ENCODE peak calls at places on chromosomes 7 and 10, in five cellular contexts. One of them, this sample, is unnamed.

GRCh38 chr10:80924063-80924952 is 386.6 kb downstream of the SH2D4B start:
- DNase-seq in psoas muscle: no peak
- DNase-seq in CD4-positive, alpha-beta T cell: no peak
- DNase-seq in neural progenitor cell: peak; percentile 78
- DNase-seq in glutamatergic neuron: peak; percentile 73
- DNase-seq in this sample: peak; percentile 64

GRCh38 chr10:88037623-88038022 is 174.2 kb downstream of the PTEN start:
- DNase-seq in psoas muscle: no peak
- DNase-seq in CD4-positive, alpha-beta T cell: no peak
- DNase-seq in neural progenitor cell: no peak
- DNase-seq in glutamatergic neuron: no peak
- DNase-seq in this sample: no peak

GRCh38 chr7:8418627-8419245 is 14.7 kb upstream of the NXPH1 start:
- DNase-seq in psoas muscle: no peak
- DNase-seq in CD4-positive, alpha-beta T cell: no peak
- DNase-seq in neural progenitor cell: peak; percentile 86
- DNase-seq in glutamatergic neuron: peak; percentile 56
- DNase-seq in this sample: peak; percentile 36

GRCh38 chr7:80785961-80786360 is 132.9 kb downstream of the SEMA3C start:
- DNase-seq in psoas muscle: no peak
- DNase-seq in CD4-positive, alpha-beta T cell: no peak
- DNase-seq in neural progenitor cell: no peak
- DNase-seq in glutamatergic neuron: no peak
- DNase-seq in this sample: no peak

GRCh38 chr10:71484352-71484751 is 87.6 kb downstream of the CDH23 start:
- DNase-seq in psoas muscle: no peak
- DNase-seq in CD4-positive, alpha-beta T cell: no peak
- DNase-seq in neural progenitor cell: peak; percentile 21
- DNase-seq in glutamatergic neuron: no peak
- DNase-seq in this sample: no peak

GRCh38 chr7:138355254-138355653 is 104.8 kb upstream of the TRIM24 start:
- DNase-seq in psoas muscle: no peak
- DNase-seq in CD4-positive, alpha-beta T cell: no peak
- DNase-seq in neural progenitor cell: no peak
- DNase-seq in glutamatergic neuron: no peak
- DNase-seq in this sample: no peak

GRCh38 chr7:107007892-107008287 is 36.6 kb upstream of the PRKAR2B start:
- DNase-seq in psoas muscle: no peak
- DNase-seq in CD4-positive, alpha-beta T cell: no peak
- DNase-seq in neural progenitor cell: no peak
- DNase-seq in glutamatergic neuron: no peak
- DNase-seq in this sample: no peak

GRCh38 chr10:47261121-47261520 is 38.9 kb upstream of the GDF10 start:
- DNase-seq in psoas muscle: no peak
- DNase-seq in CD4-positive, alpha-beta T cell: peak; percentile 46
- DNase-seq in neural progenitor cell: no peak
- DNase-seq in glutamatergic neuron: no peak
- DNase-seq in this sample: no peak

GRCh38 chr10:89032141-89032814 is 41.7 kb downstream of the FAS start:
- DNase-seq in psoas muscle: no peak
- DNase-seq in CD4-positive, alpha-beta T cell: no peak
- DNase-seq in neural progenitor cell: no peak
- DNase-seq in glutamatergic neuron: no peak
- DNase-seq in this sample: peak; percentile 41

GRCh38 chr10:90051053-90051452 is 349.7 kb downstream of the KIF20B start:
- DNase-seq in psoas muscle: no peak
- DNase-seq in CD4-positive, alpha-beta T cell: no peak
- DNase-seq in neural progenitor cell: no peak
- DNase-seq in glutamatergic neuron: no peak
- DNase-seq in this sample: no peak

GRCh38 chr10:44966816-44967509 is 7.4 kb downstream of the RASSF4 start:
- DNase-seq in psoas muscle: no peak
- DNase-seq in CD4-positive, alpha-beta T cell: no peak
- DNase-seq in neural progenitor cell: no peak
- DNase-seq in glutamatergic neuron: no peak
- DNase-seq in this sample: peak; percentile 18

GRCh38 chr7:98703916-98704315 is 86.8 kb downstream of the NPTX2 start:
- DNase-seq in psoas muscle: no peak
- DNase-seq in CD4-positive, alpha-beta T cell: no peak
- DNase-seq in neural progenitor cell: no peak
- DNase-seq in glutamatergic neuron: no peak
- DNase-seq in this sample: no peak

GRCh38 chr7:82740246-82740848 is 296.8 kb upstream of the CACNA2D1 start:
- DNase-seq in psoas muscle: no peak
- DNase-seq in CD4-positive, alpha-beta T cell: no peak
- DNase-seq in neural progenitor cell: peak; percentile 78
- DNase-seq in glutamatergic neuron: peak; percentile 80
- DNase-seq in this sample: peak; percentile 38

GRCh38 chr7:21996641-21997040 is 50.9 kb upstream of the CDCA7L start:
- DNase-seq in psoas muscle: no peak
- DNase-seq in CD4-positive, alpha-beta T cell: no peak
- DNase-seq in neural progenitor cell: no peak
- DNase-seq in glutamatergic neuron: no peak
- DNase-seq in this sample: no peak

GRCh38 chr10:128062331-128062730 is 63.9 kb downstream of the MKI67 start:
- DNase-seq in psoas muscle: no peak
- DNase-seq in CD4-positive, alpha-beta T cell: no peak
- DNase-seq in neural progenitor cell: peak; percentile 41
- DNase-seq in glutamatergic neuron: no peak
- DNase-seq in this sample: no peak

GRCh38 chr7:23709081-23709746 is 805 bp upstream of the STK31 start:
- DNase-seq in psoas muscle: no peak
- DNase-seq in CD4-positive, alpha-beta T cell: no peak
- DNase-seq in neural progenitor cell: no peak
- DNase-seq in glutamatergic neuron: no peak
- DNase-seq in this sample: no peak

GRCh38 chr7:158549176-158549833 is 38.3 kb downstream of the PTPRN2 start:
- DNase-seq in psoas muscle: peak; percentile 68
- DNase-seq in CD4-positive, alpha-beta T cell: no peak
- DNase-seq in neural progenitor cell: peak; percentile 62
- DNase-seq in glutamatergic neuron: peak; percentile 61
- DNase-seq in this sample: peak; percentile 72

GRCh38 chr10:91551856-91552255 is 81.0 kb downstream of the PPP1R3C start:
- DNase-seq in psoas muscle: no peak
- DNase-seq in CD4-positive, alpha-beta T cell: no peak
- DNase-seq in neural progenitor cell: peak; percentile 86
- DNase-seq in glutamatergic neuron: peak; percentile 55
- DNase-seq in this sample: peak; percentile 86
- TF ChIP-seq CTCF in psoas muscle: peak; percentile 59
- TF ChIP-seq CTCF in CD4-positive, alpha-beta T cell: no peak
- TF ChIP-seq CTCF in neural progenitor cell: peak; percentile 89
- TF ChIP-seq CTCF in glutamatergic neuron: no peak
- TF ChIP-seq CTCF in this sample: peak; percentile 90

GRCh38 chr7:133076142-133076541 is 5.7 kb downstream of the CHCHD3 start:
- DNase-seq in psoas muscle: no peak
- DNase-seq in CD4-positive, alpha-beta T cell: no peak
- DNase-seq in neural progenitor cell: no peak
- DNase-seq in glutamatergic neuron: no peak
- DNase-seq in this sample: no peak
- TF ChIP-seq CTCF in psoas muscle: no peak
- TF ChIP-seq CTCF in CD4-positive, alpha-beta T cell: no peak
- TF ChIP-seq CTCF in neural progenitor cell: no peak
- TF ChIP-seq CTCF in glutamatergic neuron: no peak
- TF ChIP-seq CTCF in this sample: no peak

GRCh38 chr10:86291616-86292340 is 74.8 kb downstream of the GRID1 start:
- DNase-seq in psoas muscle: no peak
- DNase-seq in CD4-positive, alpha-beta T cell: no peak
- DNase-seq in neural progenitor cell: peak; percentile 40
- DNase-seq in glutamatergic neuron: peak; percentile 36
- DNase-seq in this sample: peak; percentile 68
- TF ChIP-seq CTCF in psoas muscle: no peak
- TF ChIP-seq CTCF in CD4-positive, alpha-beta T cell: no peak
- TF ChIP-seq CTCF in neural progenitor cell: peak; percentile 37
- TF ChIP-seq CTCF in glutamatergic neuron: no peak
- TF ChIP-seq CTCF in this sample: peak; percentile 50

DNA sequence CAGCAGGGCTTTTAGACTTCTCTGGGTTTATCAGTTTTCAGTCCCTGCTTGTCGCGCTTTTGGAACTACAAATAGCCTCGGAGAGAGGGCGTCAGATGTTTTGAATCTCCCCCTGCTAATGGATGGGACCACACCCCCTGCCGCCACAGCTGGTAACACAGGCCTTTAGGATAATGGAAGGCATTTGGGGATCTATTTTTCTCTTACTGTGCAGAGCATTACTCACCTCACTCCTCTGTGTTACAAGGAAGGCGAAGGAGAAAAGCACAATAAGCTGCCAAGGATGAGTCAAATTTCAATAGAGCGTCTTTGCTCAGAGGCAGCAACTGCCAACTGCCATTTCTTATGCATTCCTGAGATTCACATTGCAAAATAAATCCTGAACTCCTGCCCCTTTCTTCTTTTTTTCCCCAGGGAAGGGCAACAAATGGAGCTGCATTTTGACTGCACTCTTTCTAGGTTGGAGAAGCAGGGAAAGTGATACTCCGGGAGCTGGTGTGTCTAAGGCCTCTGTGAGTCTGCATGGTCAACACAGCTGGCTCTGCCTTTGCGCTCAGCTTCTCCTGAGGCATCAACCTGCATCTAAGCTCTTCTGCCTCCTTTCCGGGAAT is 31.5 kb upstream of the SMNDC1 start:
- DNase-seq in psoas muscle: no peak
- DNase-seq in CD4-positive, alpha-beta T cell: no peak
- DNase-seq in neural progenitor cell: peak; percentile 78
- DNase-seq in glutamatergic neuron: peak; percentile 69
- DNase-seq in this sample: peak; percentile 46
- TF ChIP-seq CTCF in psoas muscle: no peak
- TF ChIP-seq CTCF in CD4-positive, alpha-beta T cell: no peak
- TF ChIP-seq CTCF in neural progenitor cell: peak; percentile 28
- TF ChIP-seq CTCF in glutamatergic neuron: peak; percentile 36
- TF ChIP-seq CTCF in this sample: peak; percentile 31

DNA sequence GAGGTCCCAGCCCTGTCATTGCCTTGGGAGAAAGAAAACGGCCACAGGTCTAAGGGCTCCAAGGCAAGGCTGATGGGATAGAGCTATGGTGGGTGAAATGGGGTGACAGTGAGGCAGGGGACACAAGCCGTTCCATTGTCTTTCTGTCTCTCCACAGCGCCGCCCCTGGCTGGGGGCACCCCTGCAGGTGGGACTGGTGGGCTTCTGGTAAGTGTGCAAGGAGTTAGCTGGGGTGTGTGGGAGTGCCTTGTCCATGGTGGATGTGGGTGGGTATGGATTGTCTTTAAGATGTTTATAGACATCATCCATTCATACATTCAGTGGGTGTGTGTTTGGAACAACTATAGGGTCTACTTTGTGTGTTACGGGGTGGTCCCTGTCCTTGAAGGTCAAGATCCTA is 7.5 kb downstream of the SFXN3 start:
- DNase-seq in psoas muscle: no peak
- DNase-seq in CD4-positive, alpha-beta T cell: no peak
- DNase-seq in neural progenitor cell: no peak
- DNase-seq in glutamatergic neuron: no peak
- DNase-seq in this sample: peak; percentile 52
- TF ChIP-seq CTCF in psoas muscle: no peak
- TF ChIP-seq CTCF in CD4-positive, alpha-beta T cell: no peak
- TF ChIP-seq CTCF in neural progenitor cell: peak; percentile 43
- TF ChIP-seq CTCF in glutamatergic neuron: no peak
- TF ChIP-seq CTCF in this sample: peak; percentile 53

GRCh38 chr7:155878674-155879073 is 66.4 kb upstream of the SHH start:
- DNase-seq in psoas muscle: peak; percentile 10
- DNase-seq in CD4-positive, alpha-beta T cell: no peak
- DNase-seq in neural progenitor cell: no peak
- DNase-seq in glutamatergic neuron: no peak
- DNase-seq in this sample: peak; percentile 4
- TF ChIP-seq CTCF in psoas muscle: no peak
- TF ChIP-seq CTCF in CD4-positive, alpha-beta T cell: no peak
- TF ChIP-seq CTCF in neural progenitor cell: no peak
- TF ChIP-seq CTCF in glutamatergic neuron: no peak
- TF ChIP-seq CTCF in this sample: no peak

DNA sequence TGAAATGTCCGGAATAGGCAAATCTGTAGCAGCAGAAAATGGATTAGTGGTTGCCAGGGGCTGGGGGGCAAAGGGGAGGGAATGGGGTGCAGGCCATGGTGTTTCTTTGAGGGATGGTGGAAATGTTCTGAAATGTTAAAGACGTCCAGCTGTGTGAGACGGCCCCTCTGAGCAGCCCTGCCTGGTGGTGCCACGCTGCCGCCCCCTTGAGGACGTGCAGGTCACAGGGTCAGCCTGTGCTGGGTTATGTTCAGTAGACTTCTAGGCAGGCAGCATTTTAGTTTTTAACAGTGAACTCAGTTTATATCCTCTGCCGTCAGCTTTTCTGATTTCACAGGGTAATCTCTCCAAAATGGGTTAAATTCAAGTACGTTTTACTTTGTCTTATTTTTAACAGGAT is 9.4 kb downstream of the NUB1 start:
- DNase-seq in psoas muscle: no peak
- DNase-seq in CD4-positive, alpha-beta T cell: peak; percentile 50
- DNase-seq in neural progenitor cell: peak; percentile 36
- DNase-seq in glutamatergic neuron: peak; percentile 69
- DNase-seq in this sample: peak; percentile 54
- TF ChIP-seq CTCF in psoas muscle: no peak
- TF ChIP-seq CTCF in CD4-positive, alpha-beta T cell: no peak
- TF ChIP-seq CTCF in neural progenitor cell: peak; percentile 47
- TF ChIP-seq CTCF in glutamatergic neuron: peak; percentile 22
- TF ChIP-seq CTCF in this sample: peak; percentile 71

DNA sequence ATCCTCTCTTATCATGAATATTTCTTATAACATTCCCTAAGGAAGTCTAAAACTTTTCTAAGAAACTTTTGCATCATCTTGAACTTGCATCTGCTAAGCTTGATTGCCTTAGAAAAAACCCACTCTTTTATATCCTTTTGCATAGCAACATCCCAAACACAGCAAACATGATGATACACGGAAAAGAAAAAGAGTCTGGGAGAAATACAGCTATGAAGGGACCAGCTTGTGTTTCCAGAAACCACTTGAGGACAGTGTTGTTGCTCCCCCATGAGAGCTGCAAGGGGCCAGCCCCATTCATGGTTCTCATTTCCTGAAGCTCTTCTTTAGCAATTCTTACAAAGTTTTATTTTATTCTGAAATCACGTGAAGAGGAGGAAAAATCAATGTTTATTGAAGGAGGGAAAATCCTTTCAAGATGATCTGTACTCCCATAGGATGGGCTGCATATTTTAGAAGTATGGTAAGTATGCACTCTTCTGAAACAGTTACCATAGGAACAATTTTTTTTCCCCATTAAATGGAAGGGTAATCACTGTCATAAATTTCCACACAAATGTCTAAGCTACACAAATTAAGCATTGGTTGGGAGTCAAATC is 17.4 kb upstream of the PRTFDC1 start:
- DNase-seq in psoas muscle: no peak
- DNase-seq in CD4-positive, alpha-beta T cell: no peak
- DNase-seq in neural progenitor cell: no peak
- DNase-seq in glutamatergic neuron: no peak
- DNase-seq in this sample: no peak
- TF ChIP-seq CTCF in psoas muscle: no peak
- TF ChIP-seq CTCF in CD4-positive, alpha-beta T cell: no peak
- TF ChIP-seq CTCF in neural progenitor cell: no peak
- TF ChIP-seq CTCF in glutamatergic neuron: no peak
- TF ChIP-seq CTCF in this sample: no peak

This sample was measured in H9.